ENCODE peak calls at places on chromosomes 1 and 21, in ten cellular contexts. M, I, U, Q, N, J, D, L, Y and S are unnamed samples.

GRCh38 chr1:156053770-156054499 is at the start of gene UBQLN4:
- DNase-seq in M (peak), I (peak), U (peak), Q (peak), N (peak), J (peak), D (peak), L (peak), Y (peak), S (peak)

GRCh38 chr1:22517936-22518335 is 45.4 kb upstream of the EPHA8 start:
- DNase-seq in M (no peak), I (no peak), U (no peak), Q (no peak), N (no peak), J (no peak), D (no peak), L (no peak), Y (no peak), S (no peak)

GRCh38 chr1:94926915-94927404 is at the start of gene CNN3:
- DNase-seq in M (peak), I (peak), U (peak), Q (peak), N (peak), J (peak), D (peak), L (peak), Y (peak), S (no peak)

GRCh38 chr1:25651036-25651640 is 34.5 kb downstream of the MAN1C1 start:
- DNase-seq in M (no peak), I (no peak), U (no peak), Q (no peak), N (no peak), J (no peak), D (no peak), L (no peak), Y (no peak), S (no peak)

GRCh38 chr1:162488219-162488618 is 9.4 kb upstream of the UHMK1 start:
- DNase-seq in M (no peak), I (no peak), U (no peak), Q (no peak), N (no peak), J (no peak), D (no peak), L (no peak), Y (no peak), S (no peak)

GRCh38 chr21:45266518-45267389 is 20.9 kb downstream of the POFUT2 start:
- DNase-seq in M (no peak), I (peak), U (no peak), Q (no peak), N (no peak), J (no peak), D (no peak), L (no peak), Y (no peak), S (no peak)

GRCh38 chr1:235714205-235714897 is 64.8 kb upstream of the GNG4 start:
- DNase-seq in M (no peak), I (no peak), U (no peak), Q (no peak), N (no peak), J (no peak), D (no peak), L (no peak), Y (no peak), S (no peak)

GRCh38 chr1:3796215-3797193 is at the start of gene LRRC47:
- DNase-seq in M (peak), I (peak), U (peak), Q (peak), N (peak), J (peak), D (peak), L (peak), Y (peak), S (peak)

GRCh38 chr1:248924696-248925532 is 18.9 kb downstream of the PGBD2 start:
- DNase-seq in M (no peak), I (no peak), U (peak), Q (peak), N (peak), J (peak), D (peak), L (no peak), Y (no peak), S (peak)

GRCh38 chr1:224528900-224529299 is 87.2 kb upstream of the CNIH3 start:
- DNase-seq in M (no peak), I (no peak), U (peak), Q (no peak), N (no peak), J (no peak), D (no peak), L (no peak), Y (no peak), S (no peak)

GRCh38 chr21:35861656-35862055 is 198.7 kb downstream of the SETD4 start:
- DNase-seq in M (no peak), I (no peak), U (no peak), Q (no peak), N (no peak), J (no peak), D (no peak), L (peak), Y (no peak), S (no peak)

GRCh38 chr1:94783342-94784264 is 36.6 kb upstream of the SLC44A3 start:
- DNase-seq in M (no peak), I (no peak), U (peak), Q (peak), N (no peak), J (no peak), D (no peak), L (peak), Y (peak), S (no peak)

GRCh38 chr21:46253610-46254124 is 25.1 kb upstream of the LSS start:
- DNase-seq in M (no peak), I (no peak), U (peak), Q (no peak), N (peak), J (no peak), D (no peak), L (no peak), Y (no peak), S (peak)

GRCh38 chr21:32203877-32204480 is 74.9 kb downstream of the MIS18A start:
- DNase-seq in M (no peak), I (no peak), U (no peak), Q (no peak), N (no peak), J (no peak), D (no peak), L (no peak), Y (no peak), S (no peak)

GRCh38 chr1:236110137-236110536 is 32.2 kb upstream of the GPR137B start:
- DNase-seq in M (no peak), I (no peak), U (no peak), Q (no peak), N (no peak), J (no peak), D (no peak), L (no peak), Y (no peak), S (no peak)

GRCh38 chr1:197399691-197400521 is 131.9 kb downstream of the CRB1 start:
- DNase-seq in M (no peak), I (no peak), U (peak), Q (no peak), N (peak), J (peak), D (no peak), L (peak), Y (no peak), S (peak)

GRCh38 chr1:65209005-65209885 is 61.2 kb downstream of the AK4 start:
- DNase-seq in M (no peak), I (peak), U (peak), Q (peak), N (no peak), J (peak), D (no peak), L (no peak), Y (no peak), S (peak)

GRCh38 chr21:15020797-15021196 is 44.0 kb downstream of the NRIP1 start:
- DNase-seq in M (no peak), I (no peak), U (no peak), Q (no peak), N (no peak), J (no peak), D (no peak), L (no peak), Y (no peak), S (no peak)

GRCh38 chr1:54118704-54119103 is 34.1 kb downstream of the CDCP2 start:
- DNase-seq in M (no peak), I (peak), U (peak), Q (no peak), N (no peak), J (no peak), D (no peak), L (peak), Y (no peak), S (no peak)

GRCh38 chr1:59903136-59903754 is 23.3 kb downstream of the CYP2J2 start:
- DNase-seq in M (no peak), I (peak), U (peak), Q (peak), N (no peak), J (peak), D (no peak), L (no peak), Y (no peak), S (peak)

GRCh38 chr1:65330021-65330420 is 20.7 kb downstream of the DNAJC6 start:
- DNase-seq in M (no peak), I (no peak), U (no peak), Q (no peak), N (no peak), J (no peak), D (no peak), L (no peak), Y (no peak), S (no peak)

GRCh38 chr1:167548059-167548932 is 5.3 kb downstream of the CREG1 start:
- DNase-seq in M (no peak), I (no peak), U (peak), Q (no peak), N (no peak), J (no peak), D (no peak), L (peak), Y (no peak), S (peak)

GRCh38 chr1:11927866-11928592 is 1.8 kb upstream of the KIAA2013 start:
- DNase-seq in M (no peak), I (no peak), U (peak), Q (no peak), N (no peak), J (no peak), D (no peak), L (no peak), Y (no peak), S (no peak)

GRCh38 chr1:178630418-178630817 is 94.6 kb upstream of the RALGPS2 start:
- DNase-seq in M (no peak), I (no peak), U (no peak), Q (no peak), N (no peak), J (no peak), D (no peak), L (no peak), Y (no peak), S (no peak)

GRCh38 chr1:214123061-214123784 is 135.4 kb downstream of the PROX1 start:
- DNase-seq in M (no peak), I (peak), U (peak), Q (peak), N (peak), J (peak), D (no peak), L (peak), Y (no peak), S (peak)

GRCh38 chr1:206010101-206010500 is 6.9 kb upstream of the RAB7B start:
- DNase-seq in M (no peak), I (no peak), U (no peak), Q (no peak), N (no peak), J (no peak), D (no peak), L (no peak), Y (no peak), S (no peak)